ENCODE peak calls at places on chromosomes 5 and 9, in four cellular contexts. H is HepG2, Q is A549, C is IMR-90. F is an unnamed sample. For H3K4me1, the result is how much of the 10 kb centered on the place peaks cover.

GRCh38 chr5:143871672-143872071 is 59.7 kb downstream of the HMHB1 start:
- DNase-seq in H (no peak), Q (no peak), C (no peak), F (no peak)

GRCh38 chr5:7849531-7850240 is 1.2 kb downstream of the CFAP90 start:
- DNase-seq in H (peak), Q (peak), C (no peak), F (no peak)

GRCh38 chr5:31663519-31663918 is 24.6 kb downstream of the PDZD2 start:
- DNase-seq in H (no peak), Q (no peak), C (peak), F (peak)

GRCh38 chr5:33792559-33792958 is 99.2 kb downstream of the ADAMTS12 start:
- DNase-seq in H (no peak), Q (no peak), C (no peak), F (no peak)

GRCh38 chr5:150779397-150780179 is 1.0 kb downstream of the SMIM3 start:
- DNase-seq in H (no peak), Q (no peak), C (peak), F (no peak)

GRCh38 chr5:56183507-56183906 is 49.6 kb downstream of the ANKRD55 start:
- DNase-seq in H (peak), Q (peak), C (peak), F (peak)

GRCh38 chr5:79484731-79485130 is 29.2 kb downstream of the HOMER1 start:
- DNase-seq in H (no peak), Q (no peak), C (peak), F (no peak)

GRCh38 chr5:132090107-132090506 is 16.5 kb downstream of the CSF2 start:
- DNase-seq in H (no peak), Q (peak), C (peak), F (peak)

GRCh38 chr9:32258482-32258881 is 126.0 kb upstream of the ACO1 start:
- DNase-seq in H (no peak), Q (no peak), C (no peak), F (no peak)

GRCh38 chr5:108726446-108727091 is 21.1 kb upstream of the FER start:
- DNase-seq in H (no peak), Q (no peak), C (peak), F (peak)

GRCh38 chr5:171745602-171746001 is 40.0 kb upstream of the SMIM23 start:
- DNase-seq in H (no peak), Q (no peak), C (no peak), F (no peak)

GRCh38 chr5:137036630-137037029 is 462.5 kb downstream of the SPOCK1 start:
- DNase-seq in H (no peak), Q (no peak), C (no peak), F (no peak)

GRCh38 chr5:18745988-18746615 is 1111.8 kb downstream of the TAF11L14 start:
- DNase-seq in H (peak), Q (peak), C (no peak), F (peak)

GRCh38 chr5:85108471-85108870 is 723.8 kb upstream of the EDIL3 start:
- DNase-seq in H (no peak), Q (peak), C (no peak), F (peak)

GRCh38 chr9:116717150-116717549 is 30.0 kb downstream of the TRIM32 start:
- DNase-seq in H (no peak), Q (no peak), C (no peak), F (no peak)

GRCh38 chr9:89562186-89562814 is 42.5 kb upstream of the GADD45G start:
- DNase-seq in H (no peak), Q (peak), C (no peak), F (no peak)

GRCh38 chr9:5909999-5910398 is 19.3 kb downstream of the MLANA start:
- DNase-seq in H (no peak), Q (no peak), C (peak), F (peak)

GRCh38 chr5:149203896-149204544 is 62.7 kb downstream of the ABLIM3 start:
- DNase-seq in H (no peak), Q (peak), C (peak), F (peak)

GRCh38 chr5:43514471-43514815 is 505 bp downstream of the C5orf34 start:
- DNase-seq in H (peak), Q (no peak), C (peak), F (peak)
- H3K4me2 ChIP-seq in H (peak), Q (peak), C (peak), F (peak)

GRCh38 chr9:212265-212664 is 2.4 kb upstream of the DOCK8 start:
- DNase-seq in H (no peak), Q (no peak), C (no peak), F (no peak)

GRCh38 chr9:211557-211956 is 3.1 kb upstream of the DOCK8 start:
- DNase-seq in H (no peak), Q (no peak), C (no peak), F (no peak)

GRCh38 chr9:214488-215448 is at the start of gene DOCK8:
- DNase-seq in H (peak), Q (peak), C (no peak), F (peak)

GRCh38 chr9:219670-220365 is 5.2 kb downstream of the DOCK8 start:
- DNase-seq in H (no peak), Q (no peak), C (no peak), F (no peak)

GRCh38 chr9:215631-216155 is 1.0 kb downstream of the DOCK8 start:
- DNase-seq in H (no peak), Q (no peak), C (no peak), F (no peak)
- H3K4me1 ChIP-seq in H (under half), Q (under half), C (under half), F (under half)

DNA sequence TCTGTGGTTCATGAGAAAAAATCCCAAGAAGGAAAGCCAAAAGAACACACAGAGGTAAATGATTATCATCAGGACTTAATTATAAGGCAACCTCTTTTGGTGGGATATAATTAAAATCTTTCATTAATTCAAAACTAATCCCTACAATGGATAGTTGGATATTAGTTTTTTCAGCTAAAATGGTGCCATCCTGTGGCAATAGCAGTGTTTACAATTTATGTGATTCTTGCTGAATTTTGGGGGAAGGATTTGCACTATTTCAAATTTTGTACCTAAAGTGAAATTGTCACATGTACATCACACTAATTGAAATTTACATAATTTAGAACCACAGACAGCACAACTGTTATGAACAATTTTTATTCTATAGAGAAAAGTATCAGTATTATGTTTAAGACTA is 67.0 kb downstream of the CAST start:
- DNase-seq in H (no peak), Q (no peak), C (no peak), F (peak)
- TF ChIP-seq CTCF in H (peak), Q (peak), C (peak), F (peak)

GRCh38 chr9:136669791-136670464 is 7.2 kb downstream of the EGFL7 start:
- DNase-seq in H (no peak), Q (no peak), C (no peak), F (no peak)
- H3K4me2 ChIP-seq in H (no peak), Q (no peak), C (no peak), F (no peak)

GRCh38 chr9:134976403-134976802 is 58.7 kb upstream of the FCN1 start:
- DNase-seq in H (no peak), Q (no peak), C (no peak), F (no peak)
- H3K4me1 ChIP-seq in H (under half), Q (under half), C (under half), F (under half)

GRCh38 chr5:11909471-11909870 is 5.2 kb upstream of the CTNND2 start:
- DNase-seq in H (no peak), Q (no peak), C (no peak), F (no peak)
- TF ChIP-seq CTCF in H (no peak), Q (no peak), C (no peak), F (no peak)

F was measured in PC-3.